ENCODE peak calls at places on chromosomes 1 and 21, in six cellular contexts. B, T, O, U, Z and S are unnamed samples. For H3K9me2, the result is how much of the 10 kb centered on the place peaks cover.

GRCh38 chr1:6770727-6771567 is 14.3 kb upstream of the CAMTA1 start:
- DNase-seq in Z (peak), T (no peak), B (peak), U (peak), O (peak), S (peak)

GRCh38 chr1:201131398-201131797 is 4.4 kb upstream of the ASCL5 start:
- DNase-seq in Z (no peak), U (no peak), B (no peak), T (no peak), O (no peak), S (no peak)

GRCh38 chr1:83849191-83850061 is 149.5 kb downstream of the TTLL7 start:
- DNase-seq in O (no peak), T (no peak), U (peak), Z (peak), B (no peak), S (no peak)

GRCh38 chr1:55073187-55073916 is 34.0 kb downstream of the PCSK9 start:
- DNase-seq in Z (no peak), U (no peak), O (no peak), T (no peak), B (no peak), S (no peak)

GRCh38 chr1:31679676-31680230 is 24.1 kb downstream of the COL16A1 start:
- DNase-seq in B (no peak), U (no peak), O (no peak), Z (no peak), T (no peak), S (peak)

GRCh38 chr1:31577515-31578191 is 1.3 kb downstream of the TINAGL1 start:
- DNase-seq in B (no peak), T (no peak), O (no peak), U (peak), Z (no peak), S (peak)

GRCh38 chr1:25780318-25781129 is 19.5 kb upstream of the SELENON start:
- DNase-seq in U (peak), T (no peak), B (no peak), O (no peak), Z (no peak), S (peak)

GRCh38 chr1:32924881-32925344 is 23.7 kb upstream of the TMEM54 start:
- DNase-seq in T (no peak), O (no peak), Z (no peak), U (no peak), B (no peak), S (peak)

GRCh38 chr1:174786760-174787159 is 213.0 kb upstream of the CACYBP start:
- DNase-seq in B (no peak), U (no peak), O (no peak), T (no peak), Z (no peak), S (no peak)

GRCh38 chr21:46064870-46065214 is 33.1 kb upstream of the COL6A2 start:
- DNase-seq in O (no peak), T (no peak), Z (no peak), U (no peak), B (no peak), S (no peak)

GRCh38 chr1:201876148-201876547 is 12.6 kb upstream of the SHISA4 start:
- DNase-seq in U (peak), B (peak), T (no peak), O (no peak), Z (no peak), S (no peak)

GRCh38 chr1:202105571-202106339 is 17.0 kb upstream of the GPR37L1 start:
- DNase-seq in Z (no peak), O (peak), T (no peak), U (peak), B (peak), S (peak)

GRCh38 chr1:10730985-10731384 is 65.5 kb downstream of the CASZ1 start:
- DNase-seq in U (peak), Z (no peak), T (no peak), B (peak), O (no peak), S (no peak)

DNA sequence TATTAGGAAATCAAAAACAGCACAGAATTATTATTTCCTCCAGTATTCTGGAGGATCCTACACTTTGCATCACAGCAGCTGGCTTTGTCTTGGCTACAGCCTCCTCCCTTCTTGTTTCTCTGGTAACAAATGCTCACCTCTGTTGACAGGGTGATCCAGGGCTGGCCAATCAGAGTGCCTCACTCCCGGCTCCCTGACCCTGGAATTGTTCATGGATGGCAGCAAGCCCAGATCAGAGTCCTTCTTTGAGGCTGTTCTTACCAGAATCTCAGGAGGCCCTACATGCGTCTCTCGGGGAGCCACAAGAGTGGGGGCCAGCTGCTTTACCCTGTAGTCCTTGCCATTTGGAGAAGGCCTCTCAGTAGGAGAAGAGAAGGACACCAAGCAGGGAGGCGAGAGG is 48.4 kb upstream of the IGSF5 start:
- DNase-seq in Z (no peak), T (no peak), B (no peak), U (no peak), O (no peak), S (no peak)
- H3K9me2 ChIP-seq in Z (under half), T (under half), B (under half), U (under half), O (under half), S (under half)

GRCh38 chr1:20560966-20561365 is 8.6 kb downstream of the FAM43B start:
- DNase-seq in Z (no peak), U (no peak), O (no peak), B (no peak), T (no peak), S (no peak)
- H3K9me2 ChIP-seq in Z (under half), U (under half), O (under half), B (under half), T (under half), S (under half)

GRCh38 chr1:223540485-223541106 is 124.9 kb downstream of the CAPN8 start:
- DNase-seq in Z (no peak), T (no peak), O (no peak), U (no peak), B (no peak), S (no peak)
- H3K9me2 ChIP-seq in Z (under half), T (under half), O (under half), U (under half), B (under half), S (under half)

GRCh38 chr1:186812560-186812959 is 16.2 kb upstream of the PLA2G4A start:
- DNase-seq in Z (no peak), O (no peak), B (peak), U (no peak), T (no peak), S (no peak)
- H3K9me2 ChIP-seq in Z (under half), O (under half), B (under half), U (under half), T (under half), S (under half)

DNA sequence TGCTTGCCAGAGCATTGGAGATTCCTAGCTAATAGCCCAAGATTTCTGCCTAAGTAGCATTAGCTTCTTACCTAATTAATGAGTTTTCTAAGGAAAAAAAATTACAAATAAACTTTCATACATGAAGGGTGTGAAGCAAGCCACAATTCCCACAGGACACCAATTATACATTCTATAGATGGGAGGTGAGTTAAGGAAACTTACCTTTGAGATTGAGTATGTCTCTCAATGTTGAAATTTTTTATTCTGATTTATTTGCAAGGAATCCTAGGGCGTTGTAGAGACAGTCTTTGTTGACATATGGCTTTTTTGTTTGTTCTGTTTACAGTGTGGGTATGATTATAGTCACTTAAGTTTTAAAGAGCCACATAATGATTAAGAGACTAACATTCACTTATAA is 313.0 kb downstream of the RYR2 start:
- DNase-seq in B (no peak), Z (no peak), T (no peak), O (no peak), U (no peak), S (no peak)
- H3K9me2 ChIP-seq in B (under half), Z (under half), T (under half), O (under half), U (under half), S (under half)